ENCODE peak calls at places on chromosomes 16 and 17, in nine cellular contexts. Z is hepatocyte; A is cardiac fibroblast; D is GM13977; H is astrocyte of the spinal cord; R is endothelial cell; P is mucosa of descending colon; U is neural progenitor cell; J is CD8-positive, alpha-beta T cell. Y is an unnamed sample.
A peak's percentile ranks its signal among the peaks of the same experiment; 100 is the strongest.

GRCh38 chr16:81745704-81746558 is 33.2 kb upstream of the PLCG2 start:
- DNase-seq in Z (peak; percentile 79), A (peak; percentile 61), D (peak; percentile 80), H (peak; percentile 39), R (peak; percentile 64), P (peak; percentile 81), U (peak; percentile 58), J (peak; percentile 77), Y (peak; percentile 84)

GRCh38 chr16:77807-78443 is at the start of gene MPG:
- DNase-seq in Z (peak; percentile 93), A (peak; percentile 85), D (peak; percentile 100), H (peak; percentile 79), R (peak; percentile 82), P (peak; percentile 94), U (peak; percentile 89), J (peak; percentile 79), Y (peak; percentile 98)

GRCh38 chr17:66625321-66625767 is 209.6 kb upstream of the CACNG5 start:
- DNase-seq in Z (peak; percentile 27), A (peak; percentile 45), D (no peak), H (peak; percentile 41), R (no peak), P (no peak), U (peak; percentile 14), J (no peak), Y (no peak)

GRCh38 chr17:48374650-48375230 is 55.3 kb downstream of the SKAP1 start:
- DNase-seq in Z (peak; percentile 26), A (peak; percentile 8), D (peak; percentile 34), H (no peak), R (peak; percentile 37), P (peak; percentile 58), U (peak; percentile 74), J (peak; percentile 15), Y (peak; percentile 27)

GRCh38 chr16:4660454-4661007 is 32.8 kb upstream of the NUDT16L1 start:
- DNase-seq in Z (peak; percentile 66), A (peak; percentile 68), D (peak; percentile 87), H (peak; percentile 68), R (no peak), P (peak; percentile 65), U (no peak), J (peak; percentile 83), Y (peak; percentile 85)

GRCh38 chr16:68447721-68448359 is 468 bp downstream of the SMPD3 start:
- DNase-seq in Z (no peak), A (no peak), D (peak; percentile 22), H (no peak), R (no peak), P (no peak), U (peak; percentile 16), J (peak; percentile 29), Y (no peak)

GRCh38 chr17:58332720-58333395 is 4.3 kb upstream of the TSPOAP1 start:
- DNase-seq in Z (no peak), A (no peak), D (no peak), H (no peak), R (no peak), P (peak; percentile 55), U (no peak), J (no peak), Y (no peak)

GRCh38 chr16:81279375-81279774 is 35.4 kb upstream of the GAN start:
- DNase-seq in Z (no peak), A (peak; percentile 41), D (no peak), H (no peak), R (no peak), P (no peak), U (no peak), J (no peak), Y (no peak)

GRCh38 chr17:16986391-16986790 is 14.5 kb upstream of the TNFRSF13B start:
- DNase-seq in Z (peak; percentile 31), A (no peak), D (no peak), H (no peak), R (no peak), P (no peak), U (no peak), J (no peak), Y (no peak)

GRCh38 chr17:18191967-18192366 is 8.3 kb downstream of the ALKBH5 start:
- DNase-seq in Z (no peak), A (no peak), D (no peak), H (no peak), R (no peak), P (no peak), U (no peak), J (peak; percentile 11), Y (no peak)

GRCh38 chr17:38898291-38898679 is 27.1 kb upstream of the LASP1NB start:
- DNase-seq in Z (no peak), A (no peak), D (no peak), H (no peak), R (no peak), P (peak; percentile 65), U (no peak), J (peak; percentile 24), Y (peak; percentile 43)

GRCh38 chr17:50067996-50068395 is 12.1 kb downstream of the ITGA3 start:
- DNase-seq in Z (no peak), A (no peak), D (no peak), H (no peak), R (no peak), P (no peak), U (no peak), J (no peak), Y (no peak)
- TF ChIP-seq CTCF in Z (no peak), A (no peak), D (no peak), H (no peak), R (no peak), P (no peak), U (no peak), J (no peak), Y (no peak)

DNA sequence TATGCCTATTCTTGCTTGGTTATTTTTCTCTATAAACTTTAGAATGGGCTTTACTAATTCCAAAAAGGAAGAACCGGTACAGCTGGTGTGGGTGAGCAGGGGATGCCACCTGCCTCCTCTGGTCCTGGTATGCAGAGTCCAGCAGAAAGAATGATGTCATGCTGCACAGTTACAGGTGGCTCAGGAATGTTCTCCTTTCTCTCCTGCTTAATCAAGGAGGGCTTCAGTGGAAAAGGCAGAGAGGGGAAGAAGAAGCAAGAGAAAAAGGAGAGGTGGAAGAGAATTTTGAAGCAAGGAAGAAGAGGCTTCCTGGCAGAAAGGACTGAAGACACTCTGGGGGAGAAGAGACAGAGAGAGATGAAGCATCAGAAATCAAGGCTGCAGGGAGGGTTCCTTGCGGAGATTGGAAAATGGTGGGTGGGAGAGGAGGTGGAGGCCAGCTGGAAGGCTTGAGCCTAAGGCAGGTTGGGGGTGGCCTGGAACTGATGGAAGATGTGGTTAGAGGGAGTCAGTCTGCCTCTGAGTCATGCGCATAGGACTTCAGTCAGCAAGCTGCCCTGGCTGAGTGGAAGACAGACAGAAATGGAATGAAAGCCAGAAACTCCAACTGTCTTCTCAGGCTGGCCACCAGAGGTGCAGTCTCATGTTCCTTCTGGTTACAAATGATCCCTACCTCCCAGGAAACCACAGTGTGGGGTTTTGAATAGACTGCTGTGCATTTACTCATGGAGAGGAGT is 64.6 kb upstream of the CRHR1 start:
- DNase-seq in Z (peak; percentile 68), A (peak; percentile 52), D (no peak), H (peak; percentile 47), R (peak; percentile 9), P (no peak), U (peak; percentile 54), J (no peak), Y (no peak)
- TF ChIP-seq CTCF in Z (peak; percentile 40), A (peak; percentile 61), D (no peak), H (peak; percentile 49), R (peak; percentile 54), P (no peak), U (peak; percentile 46), J (no peak), Y (no peak)

GRCh38 chr16:23871924-23872323 is 36.1 kb downstream of the PRKCB start:
- DNase-seq in Z (no peak), A (no peak), D (no peak), H (no peak), R (no peak), P (no peak), U (no peak), J (no peak), Y (no peak)

GRCh38 chr16:23874613-23875294 is 39.0 kb downstream of the PRKCB start:
- DNase-seq in Z (no peak), A (no peak), D (no peak), H (no peak), R (no peak), P (no peak), U (no peak), J (no peak), Y (no peak)

GRCh38 chr16:23876256-23876896 is 40.6 kb downstream of the PRKCB start:
- DNase-seq in Z (no peak), A (no peak), D (no peak), H (no peak), R (no peak), P (no peak), U (no peak), J (no peak), Y (no peak)

GRCh38 chr16:23879735-23880373 is 44.1 kb downstream of the PRKCB start:
- DNase-seq in Z (no peak), A (no peak), D (no peak), H (no peak), R (no peak), P (no peak), U (no peak), J (no peak), Y (no peak)

DNA sequence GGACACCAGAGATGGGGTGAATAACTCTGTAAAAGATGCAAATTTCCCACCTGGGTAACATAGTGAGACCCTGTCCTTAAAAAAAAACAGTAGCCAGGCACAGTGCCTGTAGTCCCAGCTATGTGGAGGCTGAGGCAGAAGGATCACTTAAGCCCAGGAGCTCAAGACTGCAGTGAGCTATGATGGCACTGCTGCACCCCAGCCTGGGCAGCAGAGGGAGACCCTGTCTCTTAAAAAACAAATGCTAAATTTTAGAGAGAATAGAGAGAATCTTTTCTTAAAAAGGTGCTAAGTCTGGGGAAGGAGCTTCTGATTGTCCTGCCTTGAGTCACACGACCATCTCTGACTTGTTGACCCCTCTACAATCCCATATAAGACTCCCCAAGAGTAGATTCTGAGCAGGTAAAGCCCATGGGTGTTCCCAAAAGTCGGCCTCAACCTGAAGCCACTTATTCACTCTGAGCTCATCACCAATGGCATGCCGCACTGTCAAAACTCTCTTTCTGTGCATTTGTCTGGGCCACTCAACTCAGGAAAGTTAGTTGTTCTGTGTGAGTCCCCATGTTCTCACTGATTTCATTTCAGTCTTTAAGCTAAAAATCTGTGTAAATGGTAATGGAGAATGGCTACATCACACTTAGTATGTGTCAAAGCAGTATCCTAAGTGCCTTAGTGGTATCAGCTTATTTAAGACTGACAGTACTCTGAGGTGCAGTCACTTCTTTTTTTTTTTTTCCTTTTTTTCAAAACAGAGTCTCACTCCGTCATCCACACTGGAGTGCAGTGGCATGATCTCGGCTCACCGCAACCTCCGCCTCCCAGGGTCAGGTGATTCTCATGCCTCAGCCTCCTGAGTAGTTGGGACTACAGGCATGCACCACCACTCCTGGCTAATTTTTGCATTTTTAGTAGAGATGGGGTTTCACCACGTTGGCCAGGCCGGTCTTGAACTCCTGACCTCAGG is 41.6 kb downstream of the PRKCB start:
- DNase-seq in Z (no peak), A (no peak), D (no peak), H (no peak), R (no peak), P (no peak), U (no peak), J (peak; percentile 27), Y (peak; percentile 17)
- TF ChIP-seq CTCF in Z (no peak), A (no peak), D (peak; percentile 59), H (no peak), R (no peak), P (no peak), U (peak; percentile 39), J (peak; percentile 40), Y (peak; percentile 38)

DNA sequence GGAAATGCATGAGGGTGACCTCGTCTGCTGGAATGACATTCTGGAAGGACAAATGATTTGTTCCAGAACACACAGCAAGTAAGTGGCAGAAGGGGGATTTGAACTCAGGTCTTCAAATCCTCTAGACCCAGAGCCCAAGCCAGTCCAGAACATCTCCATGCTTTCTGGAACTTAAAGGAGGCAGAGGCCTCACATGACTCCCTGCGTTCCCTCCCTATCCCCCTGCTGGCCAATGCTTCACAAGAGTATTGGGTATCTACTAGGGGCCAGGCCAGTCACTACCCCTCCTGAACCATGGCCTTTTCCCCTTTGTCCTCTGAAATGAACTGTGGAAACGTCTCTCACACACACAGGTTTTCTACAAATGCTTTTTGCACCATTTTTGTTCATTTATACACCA is 7.6 kb upstream of the BEAN1 start:
- DNase-seq in Z (no peak), A (no peak), D (no peak), H (no peak), R (no peak), P (no peak), U (peak; percentile 20), J (no peak), Y (no peak)
- TF ChIP-seq CTCF in Z (no peak), A (no peak), D (no peak), H (no peak), R (no peak), P (no peak), U (peak; percentile 25), J (no peak), Y (no peak)

Y was measured in GM10248.